ENCODE peak calls at places on chromosome 1, in ten cellular contexts. B is fibroblast of lung; J is mammary epithelial cell; G is mucosa of descending colon; I is BE2C; O is heart right ventricle; W is CD8-positive, alpha-beta memory T cell; S is CD4-positive, CD25-positive, alpha-beta regulatory T cell; E is astrocyte; A is sigmoid colon. H is an unnamed sample. For H3K36me3, the result is how much of the 10 kb centered on the place peaks cover.

GRCh38 chr1:22454476-22455056 is 2.9 kb downstream of the ZBTB40 start:
- DNase-seq in S (no peak), E (no peak), J (no peak), O (no peak), G (no peak), I (peak), W (no peak), A (no peak), B (no peak), H (no peak)

GRCh38 chr1:101282314-101283087 is 45.7 kb downstream of the S1PR1 start:
- DNase-seq in W (no peak), G (no peak), O (no peak), A (no peak), B (peak), J (no peak), S (no peak), E (peak), I (no peak), H (no peak)

GRCh38 chr1:67052741-67053534 is 1.0 kb downstream of the SLC35D1 start:
- DNase-seq in S (peak), B (peak), O (peak), G (peak), I (peak), E (no peak), W (peak), A (peak), J (peak), H (peak)

GRCh38 chr1:151825204-151825603 is 6.4 kb downstream of the RORC start:
- DNase-seq in B (no peak), S (no peak), O (no peak), W (no peak), A (no peak), J (no peak), I (no peak), G (no peak), E (no peak), H (no peak)

GRCh38 chr1:183089025-183089639 is 65.9 kb downstream of the LAMC1 start:
- DNase-seq in E (no peak), I (no peak), A (no peak), G (no peak), O (no peak), B (no peak), W (no peak), J (no peak), S (no peak), H (no peak)

GRCh38 chr1:156910309-156910782 is 10.1 kb upstream of the LRRC71 start:
- DNase-seq in W (peak), E (no peak), S (peak), B (no peak), J (no peak), G (peak), O (no peak), A (no peak), I (peak), H (no peak)

GRCh38 chr1:59100975-59101374 is 195.9 kb upstream of the FGGY start:
- DNase-seq in O (no peak), S (no peak), A (no peak), W (no peak), B (no peak), E (peak), I (no peak), J (no peak), G (no peak), H (no peak)

GRCh38 chr1:29524285-29525065 is 288.2 kb downstream of the PTPRU start:
- DNase-seq in S (no peak), G (no peak), B (no peak), A (peak), J (no peak), E (no peak), W (peak), O (no peak), I (no peak), H (peak)

GRCh38 chr1:196733091-196733970 is 41.3 kb upstream of the CFHR3 start:
- DNase-seq in A (no peak), S (no peak), I (no peak), J (no peak), O (no peak), B (peak), G (no peak), W (no peak), E (no peak), H (no peak)

GRCh38 chr1:189659731-189660130 is 817.9 kb downstream of the BRINP3 start:
- DNase-seq in B (no peak), A (no peak), I (no peak), G (no peak), S (no peak), O (no peak), E (no peak), J (peak), W (no peak), H (no peak)

GRCh38 chr1:73537400-73537799 is 660.6 kb downstream of the LRRIQ3 start:
- DNase-seq in I (no peak), A (no peak), E (no peak), O (no peak), G (no peak), B (no peak), S (no peak), W (no peak), J (no peak), H (no peak)

GRCh38 chr1:153790996-153791855 is 16.0 kb downstream of the SLC27A3 start:
- DNase-seq in W (peak), I (no peak), S (peak), O (no peak), A (peak), B (peak), E (peak), J (peak), G (no peak), H (no peak)

GRCh38 chr1:65230741-65231439 is 78.5 kb upstream of the DNAJC6 start:
- DNase-seq in G (no peak), O (no peak), S (peak), W (no peak), E (no peak), I (no peak), B (no peak), J (no peak), A (no peak), H (no peak)

GRCh38 chr1:205246426-205247119 is 18.8 kb downstream of the TMCC2 start:
- DNase-seq in A (peak), B (no peak), G (no peak), S (no peak), J (no peak), I (no peak), O (no peak), E (no peak), W (no peak), H (no peak)

GRCh38 chr1:205247130-205247921 is 19.6 kb downstream of the TMCC2 start:
- DNase-seq in G (no peak), S (no peak), B (peak), O (peak), W (peak), E (no peak), I (no peak), A (no peak), J (no peak), H (no peak)

GRCh38 chr1:205244383-205244782 is 16.6 kb downstream of the TMCC2 start:
- DNase-seq in O (no peak), S (no peak), B (no peak), A (no peak), W (no peak), G (no peak), I (no peak), E (no peak), J (no peak), H (peak)

GRCh38 chr1:205243355-205244191 is 15.8 kb downstream of the TMCC2 start:
- DNase-seq in A (no peak), G (no peak), J (no peak), S (no peak), O (no peak), I (no peak), E (no peak), W (no peak), B (no peak), H (no peak)

DNA sequence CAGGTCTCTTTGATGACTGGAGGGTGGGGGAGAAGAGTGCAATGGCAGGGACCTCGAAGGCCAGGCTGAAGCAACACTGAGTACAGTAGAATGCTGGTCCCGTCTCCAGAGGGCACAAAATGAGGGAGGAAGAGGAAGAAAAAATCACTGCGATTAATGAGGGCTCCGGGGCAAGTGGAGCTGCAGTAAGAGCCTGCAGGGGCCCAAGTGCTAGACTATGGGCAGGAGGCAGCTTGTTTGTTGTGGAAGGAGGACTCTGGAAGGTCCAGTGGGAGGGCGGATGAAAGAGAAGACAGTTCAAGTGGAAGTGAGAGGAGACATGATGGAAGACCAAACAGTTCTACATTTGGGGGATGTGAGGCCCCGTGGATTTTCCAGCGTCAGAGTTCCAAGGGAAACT is 17.4 kb downstream of the TMCC2 start:
- DNase-seq in E (no peak), W (no peak), S (no peak), B (no peak), O (no peak), G (no peak), A (peak), J (no peak), I (no peak), H (peak)
- H3K36me3 ChIP-seq in E (under half), W (under half), S (under half), B (under half), O (under half), G (under half), A (under half), J (under half), I (under half), H (under half)

GRCh38 chr1:206448471-206448870 is 21.8 kb upstream of the IKBKE start:
- DNase-seq in E (no peak), W (no peak), A (no peak), J (no peak), B (no peak), S (no peak), O (no peak), I (no peak), G (no peak), H (no peak)

GRCh38 chr1:206447792-206448191 is 22.5 kb upstream of the IKBKE start:
- DNase-seq in B (no peak), E (peak), G (no peak), S (no peak), O (no peak), W (no peak), A (no peak), I (no peak), J (peak), H (no peak)

GRCh38 chr1:206445116-206445515 is 25.2 kb upstream of the IKBKE start:
- DNase-seq in W (no peak), G (peak), O (peak), S (no peak), E (peak), I (no peak), B (peak), A (no peak), J (no peak), H (no peak)

GRCh38 chr1:206447079-206447780 is 23.0 kb upstream of the IKBKE start:
- DNase-seq in G (no peak), J (no peak), I (no peak), S (no peak), W (no peak), A (no peak), B (no peak), E (no peak), O (no peak), H (no peak)

DNA sequence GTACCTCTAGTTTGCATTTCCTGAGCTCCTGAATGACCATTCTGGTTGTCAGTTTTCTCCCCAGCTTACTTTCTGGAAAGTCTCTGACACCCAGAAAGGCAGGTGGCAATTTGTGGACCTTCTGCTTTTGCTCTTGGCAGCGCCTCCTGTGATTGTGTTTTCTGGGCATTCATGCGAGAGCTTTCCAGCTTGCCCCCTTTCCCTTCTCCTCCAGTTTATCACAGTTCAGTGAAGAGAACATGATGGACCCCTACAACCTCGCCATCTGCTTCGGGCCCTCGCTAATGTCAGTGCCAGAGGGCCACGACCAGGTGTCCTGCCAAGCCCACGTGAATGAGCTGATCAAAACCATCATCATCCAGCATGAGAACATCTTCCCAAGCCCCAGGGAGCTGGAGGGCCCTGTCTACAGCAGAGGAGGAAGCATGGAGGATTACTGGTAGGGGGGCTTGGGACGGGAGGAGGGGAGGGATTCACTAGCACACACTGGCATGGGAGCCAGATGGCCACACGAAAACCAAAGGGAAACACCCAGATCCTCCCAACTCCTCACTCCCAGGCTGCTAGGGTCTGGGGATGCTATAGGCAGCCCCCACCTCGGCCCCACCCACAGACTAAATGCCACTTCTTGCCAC is 24.3 kb upstream of the IKBKE start:
- DNase-seq in I (no peak), S (no peak), B (no peak), A (no peak), J (no peak), E (no peak), O (no peak), G (no peak), W (no peak), H (no peak)
- H3K36me3 ChIP-seq in I (under half), S (half or more), B (under half), A (half or more), J (under half), E (under half), O (under half), G (under half), W (under half), H (half or more)

GRCh38 chr1:230994860-230995259 is 16.0 kb downstream of the ARV1 start:
- DNase-seq in B (no peak), O (no peak), J (no peak), I (no peak), E (no peak), A (no peak), W (no peak), G (no peak), S (no peak), H (no peak)
- H3K36me3 ChIP-seq in B (under half), O (half or more), J (under half), I (under half), E (under half), A (half or more), W (under half), G (under half), S (half or more), H (half or more)

DNA sequence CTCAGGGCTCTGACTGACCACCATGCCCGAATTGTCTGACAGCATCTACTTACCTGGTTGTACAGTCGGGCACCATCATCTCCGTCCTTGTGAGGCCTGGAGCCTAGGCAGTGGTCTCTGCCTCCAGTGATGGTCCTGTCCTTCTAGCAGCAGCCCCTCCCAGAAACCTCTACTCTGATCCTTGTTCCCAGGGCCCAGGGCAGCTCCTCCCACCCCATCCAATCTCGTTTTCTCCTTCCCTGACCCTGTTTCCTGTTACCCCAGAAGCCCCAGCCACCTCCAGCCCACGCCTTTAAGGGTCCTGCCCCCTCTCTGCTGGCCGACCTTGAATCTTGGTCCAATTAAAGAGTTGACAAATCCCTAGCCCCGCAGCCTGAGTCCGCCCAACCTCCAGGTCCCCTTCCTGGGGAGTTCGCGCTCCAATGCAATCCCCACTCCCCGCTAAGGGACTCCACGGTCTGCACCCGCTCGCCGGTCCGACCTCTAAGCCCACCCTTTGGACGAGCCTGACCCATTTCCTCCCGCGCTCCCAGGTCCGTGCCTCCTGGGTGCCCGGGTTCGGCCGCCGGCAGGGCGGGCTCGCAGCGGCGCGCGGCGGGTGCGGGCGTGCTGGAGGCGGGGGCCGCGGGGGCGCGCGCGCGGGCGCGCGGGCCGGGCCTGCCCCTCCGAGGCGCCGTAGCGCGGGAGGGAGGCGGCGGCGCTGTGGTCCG is at the start of gene B4GALT2:
- DNase-seq in I (peak), A (no peak), J (peak), G (peak), W (no peak), O (no peak), S (no peak), B (no peak), E (no peak), H (no peak)
- H3K36me3 ChIP-seq in I (under half), A (under half), J (under half), G (under half), W (under half), O (under half), S (under half), B (under half), E (under half), H (under half)